ENCODE peak calls at places on chromosomes 7 and 10, in five cellular contexts. N, V, G, S and C are unnamed samples.

GRCh38 chr10:113534428-113534827 is 18.4 kb upstream of the HABP2 start:
- DNase-seq in N (no peak), V (no peak), G (no peak), S (no peak), C (no peak)

GRCh38 chr7:13988765-13989137 is 715 bp downstream of the ETV1 start:
- DNase-seq in N (no peak), V (no peak), G (peak), S (peak), C (no peak)

GRCh38 chr10:69494626-69495558 is 43.6 kb downstream of the TSPAN15 start:
- DNase-seq in N (no peak), V (no peak), G (no peak), S (no peak), C (no peak)

GRCh38 chr10:92969151-92969550 is 91.4 kb upstream of the CYP26C1 start:
- DNase-seq in N (no peak), V (no peak), G (no peak), S (no peak), C (no peak)

GRCh38 chr7:131826960-131827359 is 270.5 kb upstream of the PODXL start:
- DNase-seq in N (no peak), V (peak), G (no peak), S (no peak), C (no peak)

GRCh38 chr10:114363745-114364460 is 40.4 kb downstream of the AFAP1L2 start:
- DNase-seq in N (no peak), V (peak), G (no peak), S (no peak), C (no peak)

GRCh38 chr10:70197235-70197952 is 27.1 kb upstream of the SAR1A start:
- DNase-seq in N (no peak), V (no peak), G (no peak), S (no peak), C (no peak)

GRCh38 chr10:90642650-90643049 is 215.2 kb downstream of the HTR7 start:
- DNase-seq in N (no peak), V (no peak), G (no peak), S (no peak), C (no peak)

GRCh38 chr7:93765475-93765874 is 125.1 kb downstream of the TFPI2 start:
- DNase-seq in N (no peak), V (no peak), G (no peak), S (no peak), C (no peak)

GRCh38 chr10:19098803-19099202 is 50.2 kb downstream of the MALRD1 start:
- DNase-seq in N (no peak), V (no peak), G (no peak), S (no peak), C (no peak)

GRCh38 chr7:20594023-20594422 is 21.4 kb upstream of the ABCB5 start:
- DNase-seq in N (no peak), V (no peak), G (no peak), S (no peak), C (no peak)

GRCh38 chr10:49353026-49353894 is 42.6 kb downstream of the DRGX start:
- DNase-seq in N (no peak), V (no peak), G (no peak), S (no peak), C (no peak)

GRCh38 chr7:835021-835420 is 2.7 kb downstream of the SUN1 start:
- DNase-seq in N (no peak), V (no peak), G (no peak), S (no peak), C (no peak)

GRCh38 chr7:151317936-151318335 is 23.7 kb upstream of the NUB1 start:
- DNase-seq in N (no peak), V (no peak), G (no peak), S (no peak), C (no peak)

GRCh38 chr10:63578501-63578900 is 57.3 kb downstream of the REEP3 start:
- DNase-seq in N (no peak), V (no peak), G (no peak), S (no peak), C (no peak)

GRCh38 chr7:94893661-94894060 is 13.7 kb upstream of the PPP1R9A start:
- DNase-seq in N (no peak), V (no peak), G (no peak), S (no peak), C (no peak)

GRCh38 chr7:157555308-157555707 is 218.5 kb downstream of the DNAJB6 start:
- DNase-seq in N (no peak), V (peak), G (peak), S (no peak), C (peak)

GRCh38 chr7:130369831-130370230 is 10.5 kb upstream of the CPA1 start:
- DNase-seq in N (no peak), V (no peak), G (no peak), S (no peak), C (no peak)

GRCh38 chr7:66423729-66424128 is 205.0 kb upstream of the KCTD7 start:
- DNase-seq in N (no peak), V (no peak), G (no peak), S (no peak), C (no peak)

GRCh38 chr10:101441539-101442455 is 87.8 kb downstream of the BTRC start:
- DNase-seq in N (no peak), V (peak), G (peak), S (peak), C (peak)

GRCh38 chr7:28272461-28272877 is 91.9 kb upstream of the JAZF1 start:
- DNase-seq in N (no peak), V (peak), G (peak), S (peak), C (no peak)

GRCh38 chr7:1933066-1933835 is 263.2 kb downstream of the ELFN1 start:
- DNase-seq in N (no peak), V (no peak), G (no peak), S (no peak), C (no peak)

GRCh38 chr7:4745971-4746919 is 29.2 kb upstream of the AP5Z1 start:
- DNase-seq in N (peak), V (peak), G (no peak), S (no peak), C (peak)

GRCh38 chr7:71591876-71592275 is 459.9 kb downstream of the GALNT17 start:
- DNase-seq in N (no peak), V (no peak), G (no peak), S (no peak), C (no peak)

GRCh38 chr10:124911124-124912051 is 30.5 kb upstream of the ZRANB1 start:
- DNase-seq in N (no peak), V (no peak), G (no peak), S (peak), C (no peak)

GRCh38 chr7:26500749-26501352 is 209.2 kb downstream of the SNX10 start:
- DNase-seq in N (no peak), V (peak), G (no peak), S (no peak), C (peak)
- TF ChIP-seq ESRRA in N (no peak), V (no peak), G (no peak), S (no peak), C (no peak)

GRCh38 chr7:149355390-149356048 is 93.5 kb downstream of the ZNF783 start:
- DNase-seq in N (no peak), V (peak), G (peak), S (peak), C (peak)
- TF ChIP-seq ESRRA in N (no peak), V (no peak), G (no peak), S (no peak), C (no peak)

DNA sequence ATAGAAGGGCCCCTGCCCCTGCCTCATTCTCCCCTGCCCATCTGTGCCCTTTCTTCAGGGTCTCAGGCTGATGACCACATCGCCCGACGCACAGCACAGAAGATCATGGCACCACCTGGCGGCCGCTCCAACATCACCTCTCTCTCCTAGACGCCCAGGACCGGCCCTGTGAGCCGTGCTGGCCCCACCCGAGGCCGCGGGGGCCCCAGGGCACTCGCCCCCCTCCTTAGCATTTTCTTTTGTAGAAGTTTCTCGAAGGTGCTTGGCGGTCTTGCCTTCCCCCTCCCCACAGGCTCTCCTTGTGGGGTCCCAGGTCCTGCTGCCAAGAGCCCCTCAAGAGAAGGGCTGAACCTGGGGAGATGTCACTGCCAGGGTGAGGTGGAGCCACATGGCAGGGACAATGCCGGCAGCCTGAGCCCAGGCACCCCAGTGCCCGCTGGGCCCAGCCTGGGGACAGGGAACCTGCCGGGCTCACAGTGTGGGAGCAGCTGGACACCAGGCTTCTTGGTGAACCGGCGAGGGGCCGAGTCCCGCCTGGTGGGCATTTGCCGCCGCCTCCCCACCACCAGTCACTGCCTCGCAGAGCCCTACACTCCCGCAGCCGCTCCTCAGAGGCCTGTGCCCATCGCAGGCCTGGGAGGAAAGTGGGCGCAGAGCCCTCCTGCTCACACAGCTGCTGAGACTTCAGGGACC is 18.2 kb downstream of the DPYSL4 start:
- DNase-seq in N (no peak), V (no peak), G (peak), S (peak), C (peak)
- TF ChIP-seq ESRRA in N (no peak), V (no peak), G (no peak), S (no peak), C (no peak)

GRCh38 chr7:30733691-30734090 is 18.2 kb upstream of the INMT start:
- DNase-seq in N (no peak), V (no peak), G (no peak), S (no peak), C (no peak)
- TF ChIP-seq ESRRA in N (no peak), V (no peak), G (no peak), S (no peak), C (no peak)

GRCh38 chr7:44081266-44081748 is 1.0 kb downstream of the POLM start:
- DNase-seq in N (no peak), V (no peak), G (no peak), S (peak), C (no peak)
- TF ChIP-seq ESRRA in N (no peak), V (no peak), G (no peak), S (no peak), C (no peak)

DNA sequence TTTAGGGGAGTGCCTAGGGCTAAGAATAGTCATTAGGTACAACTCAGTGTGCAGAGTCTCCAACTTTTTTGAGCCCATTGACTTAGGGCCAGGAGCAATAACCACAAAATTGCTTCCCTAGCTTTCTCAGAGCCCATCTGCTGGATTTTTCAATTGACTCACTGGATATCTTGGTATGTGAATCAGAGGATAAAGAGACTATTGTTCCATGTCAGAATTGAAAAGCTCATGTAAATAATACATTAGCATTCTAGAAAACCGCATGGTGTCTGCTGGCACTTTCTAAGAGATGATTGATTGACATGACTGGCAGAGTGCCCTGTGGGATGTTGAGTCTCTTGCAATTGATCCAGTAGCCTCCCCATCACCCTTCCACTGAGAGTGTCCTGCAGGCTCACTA is 246.2 kb downstream of the CCDC7 start:
- DNase-seq in N (no peak), V (no peak), G (no peak), S (no peak), C (peak)
- TF ChIP-seq ESRRA in N (no peak), V (no peak), G (no peak), S (no peak), C (no peak)

GRCh38 chr10:79349766-79350406 is 2.6 kb downstream of the PPIF start:
- DNase-seq in N (no peak), V (no peak), G (no peak), S (no peak), C (no peak)
- TF ChIP-seq ESRRA in N (no peak), V (no peak), G (no peak), S (no peak), C (no peak)